ENCODE peak calls at places on chromosomes 4 and X, in five cellular contexts. D, L, N, Y and Q are unnamed samples.

GRCh38 chr4:157804986-157805385 is 367.8 kb downstream of the GASK1B start:
- DNase-seq in D (peak; percentile 58), N (no peak), L (no peak), Y (no peak), Q (peak; percentile 28)

GRCh38 chrX:52870041-52870440 is 2.2 kb upstream of the XAGE3 start:
- DNase-seq in N (no peak), D (no peak), L (no peak), Y (no peak), Q (no peak)

GRCh38 chr4:142563682-142564291 is 282.3 kb downstream of the INPP4B start:
- DNase-seq in N (no peak), L (no peak), Y (no peak), D (peak; percentile 48), Q (no peak)

GRCh38 chr4:94841864-94842221 is 84.1 kb downstream of the BMPR1B start:
- DNase-seq in Y (no peak), D (no peak), N (no peak), L (no peak), Q (no peak)

GRCh38 chr4:128220286-128221235 is 67.1 kb downstream of the PGRMC2 start:
- DNase-seq in N (no peak), L (peak; percentile 24), D (peak; percentile 20), Y (peak; percentile 36), Q (no peak)

GRCh38 chrX:13506574-13506973 is 62.8 kb upstream of the EGFL6 start:
- DNase-seq in L (peak; percentile 59), D (peak; percentile 37), Y (peak; percentile 62), N (no peak), Q (peak; percentile 43)

GRCh38 chr4:136319789-136320470 is 1212.4 kb downstream of the PCDH18 start:
- DNase-seq in Y (no peak), N (no peak), L (no peak), D (peak; percentile 71), Q (no peak)

GRCh38 chr4:94354474-94354896 is 11.8 kb upstream of the HPGDS start:
- DNase-seq in N (no peak), L (no peak), D (peak; percentile 26), Y (no peak), Q (no peak)

GRCh38 chr4:168183717-168184571 is 91.6 kb downstream of the ANXA10 start:
- DNase-seq in L (peak; percentile 41), D (peak; percentile 25), Y (peak; percentile 49), N (no peak), Q (no peak)

GRCh38 chrX:7730071-7730470 is 112.9 kb upstream of the VCX start:
- DNase-seq in N (no peak), D (no peak), Y (no peak), L (no peak), Q (no peak)

GRCh38 chr4:104818579-104818978 is 323.9 kb upstream of the CXXC4 start:
- DNase-seq in Y (no peak), D (no peak), N (no peak), L (no peak), Q (no peak)

GRCh38 chr4:173230077-173230476 is 61.5 kb downstream of the GALNT7 start:
- DNase-seq in L (no peak), N (no peak), D (no peak), Y (no peak), Q (no peak)

GRCh38 chr4:74930166-74930565 is 2.8 kb upstream of the PARM1 start:
- DNase-seq in L (no peak), N (no peak), Y (no peak), D (no peak), Q (no peak)

GRCh38 chrX:140346711-140347110 is 158.2 kb downstream of the SOX3 start:
- DNase-seq in D (peak; percentile 42), N (no peak), Y (no peak), L (no peak), Q (no peak)

GRCh38 chrX:139112432-139112831 is 400.9 kb upstream of the FGF13 start:
- DNase-seq in Y (no peak), N (no peak), D (no peak), L (no peak), Q (no peak)

GRCh38 chr4:40576651-40577480 is 52.8 kb downstream of the RBM47 start:
- DNase-seq in Y (no peak), N (peak; percentile 58), L (peak; percentile 70), D (peak; percentile 92), Q (no peak)

GRCh38 chr4:26780524-26780923 is 80.1 kb upstream of the STIM2 start:
- DNase-seq in L (no peak), Y (no peak), N (no peak), D (no peak), Q (no peak)